ENCODE peak calls at places on chromosomes 5 and 9, in eight cellular contexts. H is prostate gland; J is M059J; N is NCI-H1694 treated with DMSO at 0.1 percent for 48 hours; C is activated CD8-positive, alpha-beta memory T cell treated with anti-CD3 and anti-CD28 coated beads for 1 hour; V is activated T-cell treated with anti-CD3 and anti-CD28 coated beads, Interleukin-2, amount 50 U/mL, for 72 hours; P is neural crest cell; Y is T-cell. U is an unnamed sample.

GRCh38 chr9:87547665-87548064 is 50.0 kb downstream of the DAPK1 start:
- DNase-seq in H (no peak), J (peak; percentile 90), N (no peak), C (no peak), V (no peak), P (no peak), Y (no peak), U (no peak)

GRCh38 chr5:69238760-69239251 is 4.1 kb downstream of the CDK7 start:
- DNase-seq in H (no peak), J (peak; percentile 83), N (no peak), C (no peak), V (no peak), P (no peak), Y (no peak), U (no peak)

GRCh38 chr5:150146862-150147579 is 8.6 kb downstream of the PDGFRB start:
- DNase-seq in H (no peak), J (no peak), N (peak; percentile 21), C (no peak), V (no peak), P (no peak), Y (no peak), U (no peak)

GRCh38 chr5:138536665-138537315 is 6.2 kb downstream of the ETF1 start:
- DNase-seq in H (no peak), J (no peak), N (no peak), C (no peak), V (peak; percentile 15), P (no peak), Y (no peak), U (no peak)

GRCh38 chr5:90645024-90645610 is 86.5 kb downstream of the ADGRV1 start:
- DNase-seq in H (no peak), J (peak; percentile 30), N (no peak), C (no peak), V (no peak), P (no peak), Y (no peak), U (no peak)

GRCh38 chr9:20436475-20437195 is 185.7 kb downstream of the MLLT3 start:
- DNase-seq in H (no peak), J (no peak), N (no peak), C (no peak), V (no peak), P (no peak), Y (no peak), U (no peak)

GRCh38 chr9:114487607-114488300 is 17.5 kb downstream of the WHRN start:
- DNase-seq in H (peak; percentile 77), J (peak; percentile 83), N (peak; percentile 43), C (no peak), V (peak; percentile 80), P (peak; percentile 71), Y (peak; percentile 31), U (peak; percentile 41)

GRCh38 chr5:164119806-164120440 is 614.5 kb downstream of the MAT2B start:
- DNase-seq in H (no peak), J (no peak), N (no peak), C (no peak), V (no peak), P (no peak), Y (no peak), U (no peak)

GRCh38 chr5:116585227-116585626 is 10.6 kb upstream of the SEMA6A start:
- DNase-seq in H (no peak), J (no peak), N (no peak), C (no peak), V (no peak), P (no peak), Y (no peak), U (no peak)

GRCh38 chr9:104075801-104076753 is 18.0 kb upstream of the SMC2 start:
- DNase-seq in H (no peak), J (peak; percentile 59), N (no peak), C (no peak), V (no peak), P (no peak), Y (no peak), U (no peak)

GRCh38 chr5:54756301-54756700 is 229.1 kb downstream of the ESM1 start:
- DNase-seq in H (no peak), J (no peak), N (no peak), C (no peak), V (no peak), P (no peak), Y (no peak), U (no peak)

GRCh38 chr5:61519728-61520277 is 187.7 kb downstream of the ZSWIM6 start:
- DNase-seq in H (no peak), J (no peak), N (no peak), C (no peak), V (no peak), P (no peak), Y (no peak), U (no peak)

GRCh38 chr9:33263131-33263935 is 1.2 kb downstream of the BAG1 start:
- DNase-seq in H (peak; percentile 15), J (peak; percentile 40), N (no peak), C (no peak), V (peak; percentile 20), P (peak; percentile 13), Y (no peak), U (no peak)

GRCh38 chr5:135834639-135835529 is at the start of gene SLC25A48:
- DNase-seq in H (peak; percentile 43), J (peak; percentile 34), N (peak; percentile 53), C (no peak), V (peak; percentile 54), P (peak; percentile 65), Y (no peak), U (no peak)

GRCh38 chr5:154285661-154286408 is 95.3 kb downstream of the GALNT10 start:
- DNase-seq in H (no peak), J (peak; percentile 75), N (no peak), C (no peak), V (no peak), P (no peak), Y (no peak), U (no peak)

GRCh38 chr5:155004138-155004744 is 9.3 kb upstream of the KIF4B start:
- DNase-seq in H (no peak), J (peak; percentile 29), N (no peak), C (no peak), V (peak; percentile 29), P (no peak), Y (no peak), U (no peak)

GRCh38 chr5:149406203-149406978 is 27.3 kb upstream of the IL17B start:
- DNase-seq in H (no peak), J (peak; percentile 26), N (no peak), C (no peak), V (no peak), P (no peak), Y (no peak), U (no peak)

GRCh38 chr5:51373880-51374523 is 9.2 kb upstream of the ISL1 start:
- DNase-seq in H (no peak), J (no peak), N (peak; percentile 25), C (no peak), V (no peak), P (no peak), Y (no peak), U (no peak)

GRCh38 chr9:18352716-18353115 is 121.2 kb upstream of the ADAMTSL1 start:
- DNase-seq in H (no peak), J (no peak), N (no peak), C (no peak), V (no peak), P (no peak), Y (no peak), U (no peak)

GRCh38 chr5:151199581-151200185 is 24.2 kb downstream of the CCDC69 start:
- DNase-seq in H (no peak), J (no peak), N (no peak), C (no peak), V (no peak), P (no peak), Y (no peak), U (no peak)

GRCh38 chr5:151068189-151068570 is 12.7 kb downstream of the TNIP1 start:
- DNase-seq in H (no peak), J (peak; percentile 39), N (no peak), C (no peak), V (no peak), P (no peak), Y (no peak), U (no peak)

GRCh38 chr9:75108571-75108970 is 20.3 kb downstream of the OSTF1 start:
- DNase-seq in H (no peak), J (peak; percentile 83), N (no peak), C (no peak), V (no peak), P (no peak), Y (no peak), U (no peak)

GRCh38 chr9:8863886-8864881 is 1064.6 kb upstream of the DMAC1 start:
- DNase-seq in H (no peak), J (no peak), N (no peak), C (no peak), V (no peak), P (no peak), Y (no peak), U (no peak)

GRCh38 chr5:61280766-61281427 is 51.2 kb upstream of the ZSWIM6 start:
- DNase-seq in H (peak; percentile 70), J (peak; percentile 80), N (peak; percentile 92), C (no peak), V (no peak), P (no peak), Y (no peak), U (no peak)

GRCh38 chr9:109780453-109781033 is 545 bp downstream of the PALM2AKAP2 start:
- DNase-seq in H (no peak), J (peak; percentile 60), N (peak; percentile 19), C (no peak), V (no peak), P (no peak), Y (no peak), U (no peak)

GRCh38 chr5:137635521-137635921 is 100.4 kb downstream of the KLHL3 start:
- DNase-seq in H (no peak), J (no peak), N (no peak), C (no peak), V (no peak), P (no peak), Y (no peak), U (no peak)

GRCh38 chr5:174793684-174794328 is 69.4 kb downstream of the MSX2 start:
- DNase-seq in H (peak; percentile 35), J (no peak), N (peak; percentile 4), C (no peak), V (peak; percentile 72), P (peak; percentile 73), Y (peak; percentile 2), U (peak; percentile 21)

GRCh38 chr5:171131499-171131898 is 177.5 kb upstream of the TLX3 start:
- DNase-seq in H (no peak), J (no peak), N (no peak), C (no peak), V (no peak), P (no peak), Y (no peak), U (no peak)

GRCh38 chr9:116491219-116491618 is 195.9 kb upstream of the TRIM32 start:
- DNase-seq in H (no peak), J (peak; percentile 6), N (no peak), C (no peak), V (no peak), P (no peak), Y (no peak), U (no peak)